ENCODE peak calls at places on chromosomes 16 and 17, in nine cellular contexts. Q, G, Z, Y, C, P, X, W and T are unnamed samples.

GRCh38 chr16:2027024-2028010 is 615 bp downstream of the NHERF2 start:
- DNase-seq in G (peak), W (peak), Q (no peak), X (no peak), P (peak), Y (no peak), Z (no peak), C (no peak), T (peak)

GRCh38 chr16:49649013-49649785 is 206.7 kb downstream of the ZNF423 start:
- DNase-seq in X (no peak), Q (no peak), Y (peak), P (no peak), Z (no peak), G (no peak), C (no peak), W (no peak), T (peak)

GRCh38 chr16:630024-630814 is 566 bp upstream of the WFIKKN1 start:
- DNase-seq in Y (no peak), Q (peak), X (peak), Z (no peak), P (no peak), W (no peak), C (no peak), G (no peak), T (no peak)

GRCh38 chr16:84673203-84673535 is 24.9 kb downstream of the KLHL36 start:
- DNase-seq in P (no peak), G (no peak), Q (no peak), X (no peak), C (no peak), W (no peak), Z (no peak), Y (no peak), T (no peak)

GRCh38 chr16:85128079-85128837 is 16.0 kb upstream of the CIBAR2 start:
- DNase-seq in Q (no peak), X (no peak), Z (no peak), Y (no peak), C (no peak), W (no peak), G (no peak), P (no peak), T (no peak)

GRCh38 chr17:81870978-81871386 is at the start of gene ARHGDIA:
- DNase-seq in G (no peak), Y (no peak), Z (no peak), P (no peak), W (no peak), C (no peak), Q (no peak), X (no peak), T (no peak)

GRCh38 chr17:13484020-13484419 is 117.7 kb downstream of the HS3ST3A1 start:
- DNase-seq in Y (no peak), Z (no peak), C (no peak), W (no peak), G (no peak), X (no peak), P (no peak), Q (no peak), T (no peak)

GRCh38 chr16:88453621-88454314 is 688 bp downstream of the ZFPM1 start:
- DNase-seq in Q (no peak), G (peak), Y (no peak), Z (no peak), P (peak), C (no peak), W (no peak), X (no peak), T (peak)